ENCODE peak calls at places on chromosomes 5 and 9, in ten cellular contexts. O is heart right ventricle; J is mucosa of descending colon; E is stimulated activated naive CD8-positive, alpha-beta T cell treated with anti-CD3 and anti-CD28 coated beads, Interleukin-15, Interleukin-2, amounts not matched to agents 100 U/mL and 50 U/mL, for 24 hours; S is posterior vena cava; I is GM06990; F is neuronal stem cell; Y is activated CD4-positive, alpha-beta T cell treated with anti-CD3 and anti-CD28 coated beads for 48 hours; U is psoas muscle; X is lung microvascular endothelial cell. W is an unnamed sample.

GRCh38 chr5:110040178-110040577 is 350.5 kb downstream of the MAN2A1 start:
- DNase-seq in O (no peak), J (no peak), E (no peak), S (no peak), I (no peak), F (no peak), Y (no peak), U (no peak), X (peak; percentile 12), W (no peak)

GRCh38 chr5:159877894-159878448 is 38.3 kb upstream of the ADRA1B start:
- DNase-seq in O (peak; percentile 47), J (peak; percentile 40), E (no peak), S (no peak), I (no peak), F (no peak), Y (no peak), U (peak; percentile 59), X (no peak), W (no peak)

GRCh38 chr9:70263421-70263820 is 4.6 kb downstream of the SMC5 start:
- DNase-seq in O (no peak), J (no peak), E (no peak), S (no peak), I (no peak), F (no peak), Y (no peak), U (no peak), X (peak; percentile 15), W (no peak)

GRCh38 chr9:131367445-131367844 is 26.4 kb upstream of the PRRC2B start:
- DNase-seq in O (no peak), J (no peak), E (no peak), S (no peak), I (no peak), F (no peak), Y (no peak), U (no peak), X (no peak), W (no peak)

GRCh38 chr5:137890850-137891249 is 1.6 kb downstream of the PKD2L2 start:
- DNase-seq in O (no peak), J (no peak), E (no peak), S (no peak), I (no peak), F (no peak), Y (no peak), U (no peak), X (no peak), W (no peak)

GRCh38 chr5:55920784-55921183 is 69.6 kb downstream of the IL31RA start:
- DNase-seq in O (no peak), J (no peak), E (no peak), S (no peak), I (no peak), F (no peak), Y (no peak), U (no peak), X (peak; percentile 52), W (peak; percentile 29)

GRCh38 chr9:132214027-132214622 is 52.3 kb downstream of the NTNG2 start:
- DNase-seq in O (peak; percentile 91), J (no peak), E (no peak), S (no peak), I (no peak), F (no peak), Y (no peak), U (peak; percentile 75), X (peak; percentile 69), W (peak; percentile 33)

GRCh38 chr5:79745255-79745654 is 55.6 kb downstream of the CMYA5 start:
- DNase-seq in O (no peak), J (no peak), E (no peak), S (no peak), I (no peak), F (no peak), Y (no peak), U (no peak), X (no peak), W (no peak)

GRCh38 chr5:63055421-63055820 is 476.8 kb downstream of the LRRC70 start:
- DNase-seq in O (no peak), J (no peak), E (no peak), S (no peak), I (no peak), F (peak; percentile 21), Y (no peak), U (no peak), X (no peak), W (no peak)

GRCh38 chr9:94606641-94607339 is 13.2 kb upstream of the FBP2 start:
- DNase-seq in O (no peak), J (peak; percentile 84), E (no peak), S (no peak), I (no peak), F (no peak), Y (no peak), U (no peak), X (no peak), W (no peak)

GRCh38 chr9:129580211-129580915 is 40.5 kb downstream of the C9orf50 start:
- DNase-seq in O (no peak), J (no peak), E (peak; percentile 54), S (no peak), I (peak; percentile 65), F (no peak), Y (peak; percentile 48), U (no peak), X (no peak), W (no peak)

GRCh38 chr5:36570268-36570667 is 36.1 kb upstream of the SLC1A3 start:
- DNase-seq in O (peak; percentile 30), J (no peak), E (no peak), S (no peak), I (no peak), F (no peak), Y (no peak), U (no peak), X (no peak), W (no peak)

GRCh38 chr9:4875559-4875958 is 82.8 kb downstream of the RCL1 start:
- DNase-seq in O (no peak), J (no peak), E (no peak), S (no peak), I (no peak), F (no peak), Y (no peak), U (no peak), X (no peak), W (no peak)

GRCh38 chr5:66475731-66476130 is 120.5 kb upstream of the MAST4 start:
- DNase-seq in O (no peak), J (no peak), E (no peak), S (no peak), I (no peak), F (no peak), Y (no peak), U (no peak), X (no peak), W (no peak)

GRCh38 chr5:103896593-103896992 is 334.0 kb upstream of the NUDT12 start:
- DNase-seq in O (no peak), J (no peak), E (no peak), S (no peak), I (no peak), F (no peak), Y (no peak), U (no peak), X (no peak), W (no peak)

GRCh38 chr5:43007246-43007910 is 32.7 kb downstream of the ANXA2R start:
- DNase-seq in O (peak; percentile 84), J (peak; percentile 85), E (peak; percentile 81), S (peak; percentile 96), I (peak; percentile 88), F (peak; percentile 82), Y (peak; percentile 84), U (peak; percentile 84), X (peak; percentile 91), W (peak; percentile 95)

GRCh38 chr9:123834907-123835562 is 94.9 kb downstream of the DENND1A start:
- DNase-seq in O (peak; percentile 8), J (no peak), E (no peak), S (no peak), I (peak; percentile 36), F (peak; percentile 17), Y (no peak), U (no peak), X (peak; percentile 35), W (peak; percentile 46)

GRCh38 chr9:136619742-136620440 is 42.8 kb upstream of the EGFL7 start:
- DNase-seq in O (no peak), J (no peak), E (no peak), S (peak; percentile 95), I (no peak), F (no peak), Y (no peak), U (peak; percentile 53), X (peak; percentile 46), W (no peak)

GRCh38 chr5:172496671-172497371 is 42.5 kb upstream of the SH3PXD2B start:
- DNase-seq in O (peak; percentile 73), J (no peak), E (no peak), S (peak; percentile 83), I (no peak), F (no peak), Y (no peak), U (peak; percentile 70), X (peak; percentile 21), W (peak; percentile 43)

GRCh38 chr5:149799119-149799623 is 69.1 kb downstream of the PPARGC1B start:
- DNase-seq in O (peak; percentile 73), J (peak; percentile 68), E (no peak), S (peak; percentile 85), I (no peak), F (no peak), Y (no peak), U (peak; percentile 79), X (peak; percentile 53), W (peak; percentile 16)

GRCh38 chr9:124013263-124014211 is 2.0 kb downstream of the LHX2 start:
- DNase-seq in O (no peak), J (no peak), E (no peak), S (peak; percentile 78), I (peak; percentile 59), F (no peak), Y (no peak), U (no peak), X (no peak), W (no peak)

GRCh38 chr9:2722715-2723114 is 5.4 kb downstream of the KCNV2 start:
- DNase-seq in O (no peak), J (no peak), E (no peak), S (no peak), I (no peak), F (no peak), Y (no peak), U (peak; percentile 27), X (no peak), W (no peak)

GRCh38 chr9:23581936-23582335 is 244.1 kb downstream of the ELAVL2 start:
- DNase-seq in O (no peak), J (no peak), E (no peak), S (no peak), I (no peak), F (no peak), Y (no peak), U (no peak), X (no peak), W (no peak)

GRCh38 chr5:154146409-154146808 is 44.1 kb upstream of the GALNT10 start:
- DNase-seq in O (peak; percentile 48), J (no peak), E (no peak), S (no peak), I (no peak), F (no peak), Y (no peak), U (no peak), X (no peak), W (no peak)

GRCh38 chr5:170551076-170551475 is 47.3 kb downstream of the KCNIP1 start:
- DNase-seq in O (no peak), J (no peak), E (no peak), S (no peak), I (no peak), F (no peak), Y (no peak), U (no peak), X (no peak), W (no peak)

GRCh38 chr5:1268666-1269065 is 26.2 kb downstream of the TERT start:
- DNase-seq in O (no peak), J (no peak), E (peak; percentile 27), S (no peak), I (no peak), F (no peak), Y (peak; percentile 46), U (no peak), X (no peak), W (no peak)

GRCh38 chr9:137301086-137301947 is 754 bp downstream of the NRARP start:
- DNase-seq in O (no peak), J (peak; percentile 32), E (peak; percentile 48), S (no peak), I (peak; percentile 73), F (peak; percentile 75), Y (peak; percentile 46), U (peak; percentile 29), X (peak; percentile 65), W (peak; percentile 63)

GRCh38 chr5:127967983-127968592 is 115.5 kb upstream of the SLC12A2 start:
- DNase-seq in O (no peak), J (no peak), E (no peak), S (no peak), I (no peak), F (no peak), Y (no peak), U (no peak), X (no peak), W (no peak)